ENCODE peak calls at places on chromosomes 11 and 22, in eight cellular contexts. K is stomach, F is gastrocnemius medialis, T is suprapubic skin, U is left ventricle myocardium inferior, N is foreskin fibroblast, L is SK-N-SH, A is bronchial epithelial cell. X is an unnamed sample.

GRCh38 chr11:2830030-2830812 is 55.4 kb downstream of the CDKN1C start:
- DNase-seq in K (no peak), F (no peak), T (no peak), U (peak), N (no peak), L (no peak), A (no peak), X (no peak)

GRCh38 chr11:95795627-95796308 is 5.5 kb downstream of the CEP57 start:
- DNase-seq in K (no peak), F (no peak), T (no peak), U (no peak), N (no peak), L (no peak), A (no peak), X (no peak)

GRCh38 chr11:1814691-1815090 is 20.1 kb upstream of the SYT8 start:
- DNase-seq in K (no peak), F (no peak), T (peak), U (no peak), N (no peak), L (no peak), A (no peak), X (no peak)

GRCh38 chr11:3130269-3131071 is 34.6 kb downstream of the OSBPL5 start:
- DNase-seq in K (no peak), F (no peak), T (peak), U (peak), N (no peak), L (no peak), A (peak), X (peak)

GRCh38 chr22:47201186-47201995 is 438.9 kb downstream of the TBC1D22A start:
- DNase-seq in K (peak), F (no peak), T (peak), U (no peak), N (no peak), L (no peak), A (no peak), X (peak)

GRCh38 chr11:43790444-43790794 is 90.2 kb upstream of the ALKBH3 start:
- DNase-seq in K (no peak), F (no peak), T (no peak), U (no peak), N (peak), L (no peak), A (peak), X (no peak)

GRCh38 chr11:60905551-60906113 is 753 bp downstream of the PRPF19 start:
- DNase-seq in K (no peak), F (no peak), T (no peak), U (no peak), N (no peak), L (peak), A (peak), X (no peak)

GRCh38 chr11:34345991-34346480 is 11.8 kb downstream of the ABTB2 start:
- DNase-seq in K (no peak), F (peak), T (no peak), U (peak), N (no peak), L (peak), A (no peak), X (no peak)

GRCh38 chr11:95512177-95512576 is 277.4 kb downstream of the FAM76B start:
- DNase-seq in K (no peak), F (peak), T (peak), U (no peak), N (peak), L (no peak), A (peak), X (peak)

GRCh38 chr11:77473001-77473800 is 693 bp downstream of the PAK1 start:
- DNase-seq in K (peak), F (peak), T (peak), U (peak), N (no peak), L (peak), A (no peak), X (peak)

GRCh38 chr11:119023741-119024140 is 5.2 kb downstream of the TRAPPC4 start:
- DNase-seq in K (no peak), F (no peak), T (no peak), U (no peak), N (no peak), L (no peak), A (no peak), X (no peak)

GRCh38 chr11:107929611-107930200 is 1.5 kb downstream of the RAB39A start:
- DNase-seq in K (no peak), F (no peak), T (no peak), U (no peak), N (no peak), L (peak), A (no peak), X (peak)

GRCh38 chr11:86303257-86303656 is 1.2 kb downstream of the HIKESHI start:
- DNase-seq in K (no peak), F (no peak), T (no peak), U (no peak), N (no peak), L (no peak), A (no peak), X (no peak)

GRCh38 chr11:11786234-11786633 is 55.5 kb upstream of the USP47 start:
- DNase-seq in K (no peak), F (no peak), T (no peak), U (no peak), N (no peak), L (no peak), A (peak), X (no peak)

DNA sequence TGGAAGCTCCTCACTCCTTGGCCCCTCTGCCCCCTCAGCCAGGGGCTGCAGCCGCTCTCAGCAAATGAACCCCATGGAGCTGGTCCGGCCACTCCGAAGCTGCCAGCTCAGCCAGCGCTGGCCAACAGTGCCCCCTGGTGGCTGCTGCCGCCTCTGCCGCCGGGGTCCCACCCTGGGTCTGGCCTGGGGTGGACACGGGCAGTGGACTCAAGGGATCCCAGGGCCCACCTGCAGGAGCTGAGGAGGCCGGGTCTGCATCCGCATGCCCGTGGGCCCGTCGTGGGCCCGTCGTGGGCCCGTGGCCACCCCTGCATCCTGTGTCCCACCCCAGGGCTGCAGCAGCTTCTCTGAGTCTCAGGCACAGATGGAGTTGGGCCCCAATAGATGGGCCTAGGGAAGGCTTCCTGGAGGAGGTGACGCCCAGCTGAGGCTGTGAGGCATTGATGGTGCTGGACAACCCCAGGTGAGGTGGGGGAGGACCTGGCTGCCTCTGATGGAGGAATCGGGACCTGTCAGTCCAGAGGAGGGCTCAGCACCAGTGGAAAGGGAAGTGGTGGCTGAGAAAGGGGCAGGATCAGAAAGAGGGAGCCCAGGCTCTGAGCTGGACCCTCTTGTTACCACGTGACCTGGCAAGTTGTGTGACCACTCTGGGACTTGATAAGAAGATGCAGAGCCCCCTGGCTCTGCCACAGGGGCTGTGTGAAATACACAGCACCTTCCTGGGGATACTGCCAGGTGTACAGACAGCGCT is 522.3 kb downstream of the BRD1 start:
- DNase-seq in K (peak), F (no peak), T (peak), U (peak), N (no peak), L (peak), A (no peak), X (peak)
- H3K4me3 ChIP-seq in K (no peak), F (no peak), T (no peak), U (no peak), N (no peak), L (no peak), A (no peak), X (no peak)

DNA sequence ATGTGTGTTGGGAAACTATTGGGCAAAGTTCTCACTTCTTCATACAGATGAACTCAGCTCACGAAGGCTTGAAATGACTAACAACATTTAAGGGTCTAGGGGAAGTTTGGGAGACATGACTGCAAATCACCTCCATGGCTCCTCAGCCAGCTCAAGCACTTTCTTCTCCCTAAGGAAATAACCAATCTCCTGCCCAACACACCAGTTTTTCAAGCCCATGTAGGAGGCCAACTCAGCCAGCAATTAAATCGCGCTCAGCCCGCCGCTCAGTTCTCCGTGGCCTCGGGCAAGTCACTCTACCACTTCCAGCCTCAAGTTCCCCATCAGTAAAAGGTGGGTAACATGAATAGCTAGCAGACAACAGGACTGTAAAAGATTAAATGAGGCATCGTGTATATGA is 814 bp downstream of the POLDIP3 start:
- DNase-seq in K (no peak), F (no peak), T (no peak), U (no peak), N (no peak), L (no peak), A (peak), X (peak)
- H3K4me3 ChIP-seq in K (peak), F (peak), T (peak), U (peak), N (peak), L (peak), A (peak), X (peak)

GRCh38 chr22:46090051-46090591 is 60.2 kb upstream of the PPARA start:
- DNase-seq in K (peak), F (peak), T (peak), U (peak), N (no peak), L (no peak), A (no peak), X (no peak)
- H3K4me3 ChIP-seq in K (peak), F (peak), T (peak), U (peak), N (no peak), L (no peak), A (no peak), X (no peak)

DNA sequence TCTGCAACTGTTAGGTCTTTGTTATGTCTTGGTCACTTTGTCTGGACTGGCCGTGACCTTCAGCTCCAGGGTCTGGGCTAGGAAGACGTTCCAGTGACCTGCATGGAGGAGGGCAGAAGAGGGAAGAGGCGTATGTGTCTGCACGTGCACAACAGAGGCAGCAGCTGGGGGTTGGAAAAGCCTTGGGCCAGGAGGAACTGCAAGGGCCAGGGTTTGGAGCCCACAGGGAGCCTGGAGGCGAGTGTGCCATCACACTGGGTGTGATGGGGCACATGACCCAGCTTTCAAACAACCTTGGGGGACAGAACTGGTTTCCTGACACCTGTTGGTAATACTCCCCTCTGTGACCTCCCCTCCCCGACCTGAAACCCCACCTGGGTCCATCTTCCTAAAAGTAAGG is 34.7 kb downstream of the CHRDL2 start:
- DNase-seq in K (no peak), F (no peak), T (no peak), U (no peak), N (no peak), L (no peak), A (no peak), X (no peak)
- H3K4me3 ChIP-seq in K (peak), F (peak), T (no peak), U (peak), N (no peak), L (no peak), A (no peak), X (no peak)

GRCh38 chr11:28820296-28820989 is 712.3 kb downstream of the METTL15 start:
- DNase-seq in K (no peak), F (no peak), T (no peak), U (no peak), N (no peak), L (no peak), A (peak), X (no peak)
- H3K4me3 ChIP-seq in K (no peak), F (no peak), T (no peak), U (no peak), N (no peak), L (no peak), A (no peak), X (no peak)

DNA sequence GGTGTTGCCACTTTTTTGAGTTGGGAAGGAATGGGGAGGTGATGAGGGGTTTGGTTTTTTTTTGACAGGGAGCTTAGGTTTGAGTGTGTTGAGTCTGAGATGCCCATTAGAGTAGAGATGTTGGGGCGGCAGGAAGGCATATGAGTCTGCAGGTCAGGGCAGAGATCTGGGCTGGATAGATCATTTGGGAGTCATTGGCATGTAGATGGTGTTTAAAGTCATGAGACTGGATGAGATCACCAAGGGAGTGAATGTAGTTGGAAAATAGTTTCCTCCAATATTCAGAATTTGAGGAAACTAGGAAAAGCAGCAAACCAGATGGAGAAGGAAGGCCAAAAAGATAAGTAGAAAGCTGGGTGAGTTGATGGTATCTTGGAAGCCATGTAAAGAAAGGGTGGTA is 2.1 kb upstream of the ANAPC15 start:
- DNase-seq in K (no peak), F (no peak), T (no peak), U (no peak), N (peak), L (no peak), A (peak), X (no peak)
- H3K4me3 ChIP-seq in K (no peak), F (no peak), T (no peak), U (no peak), N (no peak), L (no peak), A (no peak), X (no peak)